ENCODE peak calls at places on chromosome 6, in six cellular contexts. Y is GM20000; N is AG04450; T is stimulated activated CD8-positive, alpha-beta memory T cell treated with anti-CD3 and anti-CD28 coated beads, Interleukin-4, amount 100 ng/mL, for 24 hours; H is A549; F is cerebellar nuclear complex. R is an unnamed sample.

GRCh38 chr6:121592955-121593665 is 157.7 kb downstream of the GJA1 start:
- DNase-seq in H (no peak), T (no peak), Y (no peak), F (no peak), N (no peak), R (no peak)

GRCh38 chr6:137768935-137769334 is 98.1 kb upstream of the TNFAIP3 start:
- DNase-seq in Y (no peak), F (no peak), H (no peak), T (no peak), N (no peak), R (no peak)

GRCh38 chr6:95574811-95575210 is 2.5 kb upstream of the MANEA start:
- DNase-seq in T (no peak), N (peak), Y (no peak), H (no peak), F (no peak), R (no peak)

GRCh38 chr6:72464246-72464645 is 157.6 kb upstream of the KCNQ5 start:
- DNase-seq in N (no peak), F (no peak), T (no peak), Y (no peak), H (no peak), R (no peak)

GRCh38 chr6:169169941-169170582 is 83.6 kb downstream of the THBS2 start:
- DNase-seq in T (no peak), Y (no peak), N (no peak), H (no peak), F (no peak), R (no peak)

GRCh38 chr6:157860505-157860991 is 37.5 kb downstream of the SNX9 start:
- DNase-seq in F (no peak), T (no peak), N (no peak), Y (no peak), H (no peak), R (peak)

GRCh38 chr6:151387581-151387980 is 3.8 kb downstream of the ZBTB2 start:
- DNase-seq in T (no peak), H (no peak), Y (no peak), F (no peak), N (peak), R (no peak)

GRCh38 chr6:26330835-26331808 is 33.9 kb upstream of the BTN3A2 start:
- DNase-seq in F (no peak), N (no peak), H (peak), T (no peak), Y (peak), R (peak)

GRCh38 chr6:117232191-117232590 is 33.2 kb upstream of the VGLL2 start:
- DNase-seq in T (no peak), Y (no peak), N (no peak), H (no peak), F (no peak), R (no peak)

GRCh38 chr6:154536255-154536654 is 25.8 kb upstream of the CNKSR3 start:
- DNase-seq in T (no peak), F (no peak), H (no peak), N (no peak), Y (no peak), R (no peak)

GRCh38 chr6:134080171-134080795 is 27.9 kb upstream of the SLC2A12 start:
- DNase-seq in T (no peak), N (no peak), Y (no peak), H (no peak), F (no peak), R (no peak)

GRCh38 chr6:159212026-159212425 is 42.8 kb downstream of the FNDC1 start:
- DNase-seq in T (no peak), F (no peak), H (no peak), Y (no peak), N (no peak), R (no peak)

GRCh38 chr6:108742041-108742440 is 106.2 kb upstream of the ARMC2 start:
- DNase-seq in T (no peak), H (peak), N (no peak), F (no peak), Y (no peak), R (no peak)

GRCh38 chr6:27872634-27873028 is 39.6 kb downstream of the OR2B2 start:
- DNase-seq in F (no peak), T (no peak), N (no peak), Y (no peak), H (no peak), R (no peak)

GRCh38 chr6:39843305-39844020 is 51.3 kb downstream of the DAAM2 start:
- DNase-seq in N (no peak), F (no peak), H (peak), Y (no peak), T (no peak), R (no peak)

GRCh38 chr6:36563237-36563927 is 16.1 kb upstream of the STK38 start:
- DNase-seq in T (no peak), Y (no peak), H (no peak), F (no peak), N (no peak), R (no peak)

GRCh38 chr6:46011241-46012085 is 4.2 kb downstream of the CLIC5 start:
- DNase-seq in F (no peak), H (no peak), Y (peak), T (peak), N (no peak), R (peak)

GRCh38 chr6:157229733-157230132 is 93.6 kb downstream of the TMEM242 start:
- DNase-seq in N (no peak), H (no peak), F (no peak), Y (no peak), T (no peak), R (no peak)

GRCh38 chr6:117143647-117144046 is 121.7 kb upstream of the VGLL2 start:
- DNase-seq in Y (no peak), N (no peak), F (no peak), H (no peak), T (no peak), R (no peak)

GRCh38 chr6:4348462-4349112 is 213.2 kb upstream of the ECI2 start:
- DNase-seq in N (no peak), T (no peak), Y (peak), H (no peak), F (no peak), R (no peak)

GRCh38 chr6:74491844-74492374 is 713.9 kb downstream of the COL12A1 start:
- DNase-seq in H (no peak), Y (no peak), T (no peak), F (no peak), N (no peak), R (no peak)

GRCh38 chr6:12024715-12025434 is 12.8 kb downstream of the HIVEP1 start:
- DNase-seq in N (peak), F (no peak), H (no peak), Y (no peak), T (no peak), R (no peak)

GRCh38 chr6:84779380-84779779 is 15.0 kb upstream of the TBX18 start:
- DNase-seq in F (no peak), N (no peak), T (no peak), H (no peak), Y (no peak), R (no peak)

GRCh38 chr6:11379805-11380204 is 147.3 kb upstream of the NEDD9 start:
- DNase-seq in N (no peak), F (no peak), H (no peak), T (no peak), Y (no peak), R (no peak)